ENCODE peak calls at places on chromosomes 2 and 18, in four cellular contexts. Z is body of pancreas, F is gastrocnemius medialis, T is K562. Q is an unnamed sample.

GRCh38 chr2:156430236-156430977 is 5.8 kb upstream of the GPD2 start:
- ATAC-seq in Z (no peak), T (peak; percentile 30), F (peak; percentile 53), Q (no peak)

GRCh38 chr2:141125432-141125831 is 1005.4 kb downstream of the LRP1B start:
- ATAC-seq in T (no peak), Z (no peak), F (no peak), Q (no peak)

GRCh38 chr2:25512707-25513106 is 160.7 kb downstream of the DTNB start:
- ATAC-seq in F (no peak), Z (peak; percentile 40), T (no peak), Q (no peak)

GRCh38 chr2:138959031-138959430 is 178.8 kb upstream of the NXPH2 start:
- ATAC-seq in F (no peak), T (no peak), Z (no peak), Q (no peak)

GRCh38 chr2:41710944-41711343 is 336.9 kb upstream of the PKDCC start:
- ATAC-seq in T (no peak), Z (no peak), F (no peak), Q (no peak)

GRCh38 chr2:30439879-30440278 is 7.2 kb upstream of the LCLAT1 start:
- ATAC-seq in F (no peak), T (no peak), Z (no peak), Q (no peak)

GRCh38 chr2:241461693-241462677 is 46.4 kb downstream of the STK25 start:
- ATAC-seq in F (no peak), Z (peak; percentile 74), T (no peak), Q (no peak)

GRCh38 chr2:147331790-147332419 is 512.9 kb upstream of the ACVR2A start:
- ATAC-seq in F (no peak), Z (no peak), T (no peak), Q (no peak)

GRCh38 chr18:80140455-80140985 is 31.5 kb downstream of the ADNP2 start:
- ATAC-seq in F (no peak), T (no peak), Z (no peak), Q (no peak)
- TF ChIP-seq POLR2A in F (no peak), T (no peak), Z (no peak), Q (no peak)

GRCh38 chr2:103161456-103162289 is 399.8 kb downstream of the TMEM182 start:
- ATAC-seq in Z (peak; percentile 66), F (no peak), T (peak; percentile 76), Q (no peak)
- TF ChIP-seq CTCF in Z (peak; percentile 65), F (no peak), T (peak; percentile 49), Q (peak; percentile 51)

GRCh38 chr2:118013724-118014491 is at the start of gene CCDC93:
- ATAC-seq in Z (peak; percentile 93), T (peak; percentile 92), F (peak; percentile 90), Q (peak; percentile 95)
- TF ChIP-seq POLR2A in Z (peak; percentile 86), T (peak; percentile 75), F (peak; percentile 86), Q (peak; percentile 59)

GRCh38 chr2:84424152-84424551 is 34.9 kb downstream of the SUCLG1 start:
- ATAC-seq in Z (no peak), F (no peak), T (no peak), Q (no peak)
- TF ChIP-seq CTCF in Z (peak; percentile 30), F (no peak), T (no peak), Q (no peak)

GRCh38 chr2:64644240-64645013 is 9.3 kb downstream of the SERTAD2 start:
- ATAC-seq in F (peak; percentile 76), Z (peak; percentile 71), T (peak; percentile 83), Q (peak; percentile 89)
- TF ChIP-seq POLR2A in F (peak; percentile 67), Z (peak; percentile 74), T (peak; percentile 94), Q (peak; percentile 82)

DNA sequence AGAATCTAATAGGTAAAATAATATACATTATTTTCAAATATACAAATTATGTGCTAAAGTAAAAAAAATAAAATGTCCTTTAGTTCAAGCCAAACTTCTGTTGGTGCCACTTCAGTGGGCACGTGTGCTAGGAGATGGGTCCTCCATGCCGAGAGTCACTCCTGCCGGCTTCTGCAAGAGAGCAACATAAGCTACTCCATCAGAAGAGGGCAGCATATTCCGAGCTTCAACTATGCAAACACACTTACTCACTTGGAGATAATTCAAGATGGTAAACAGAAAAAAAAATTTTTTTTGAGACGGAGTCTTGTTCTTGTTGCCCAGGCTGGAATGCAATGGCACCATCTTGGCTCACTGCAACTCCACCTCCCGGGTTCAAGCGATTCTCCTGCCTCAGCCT is 24.4 kb downstream of the CNOT11 start:
- ATAC-seq in T (no peak), F (no peak), Z (peak; percentile 67), Q (no peak)
- TF ChIP-seq CTCF in T (no peak), F (no peak), Z (peak; percentile 24), Q (peak; percentile 17)

GRCh38 chr2:8684885-8685696 is 3.2 kb downstream of the ID2 start:
- ATAC-seq in T (peak; percentile 19), F (peak; percentile 2), Z (peak; percentile 3), Q (peak; percentile 1)
- TF ChIP-seq POLR2A in T (peak; percentile 40), F (no peak), Z (peak; percentile 78), Q (peak; percentile 18)